ENCODE peak calls at places on chromosome 6, in six cellular contexts. T, F, W, N, P and A are unnamed samples.

GRCh38 chr6:149458196-149458595 is 26.6 kb downstream of the ZC3H12D start:
- DNase-seq in T (no peak), F (no peak), W (peak), N (no peak), P (no peak), A (no peak)

GRCh38 chr6:129236110-129236509 is 353.2 kb downstream of the LAMA2 start:
- DNase-seq in T (no peak), F (no peak), W (no peak), N (no peak), P (peak), A (no peak)

GRCh38 chr6:130632288-130632687 is 194.9 kb upstream of the SMLR1 start:
- DNase-seq in T (no peak), F (no peak), W (no peak), N (no peak), P (no peak), A (no peak)

GRCh38 chr6:11096109-11096508 is 2.5 kb downstream of the SMIM13 start:
- DNase-seq in T (no peak), F (no peak), W (peak), N (no peak), P (no peak), A (no peak)

GRCh38 chr6:15427360-15428070 is 181.6 kb downstream of the JARID2 start:
- DNase-seq in T (no peak), F (no peak), W (peak), N (peak), P (no peak), A (no peak)

GRCh38 chr6:34928220-34928619 is 39.2 kb downstream of the ANKS1A start:
- DNase-seq in T (no peak), F (no peak), W (no peak), N (no peak), P (no peak), A (no peak)

GRCh38 chr6:90458353-90459224 is 128.3 kb downstream of the MAP3K7 start:
- DNase-seq in T (no peak), F (no peak), W (no peak), N (no peak), P (no peak), A (no peak)

GRCh38 chr6:126054258-126054702 is 67.9 kb downstream of the TRMT11 start:
- DNase-seq in T (no peak), F (peak), W (no peak), N (no peak), P (no peak), A (no peak)

GRCh38 chr6:56927538-56928453 is 27.1 kb upstream of the BEND6 start:
- DNase-seq in T (no peak), F (no peak), W (peak), N (no peak), P (no peak), A (no peak)

GRCh38 chr6:14441371-14441781 is 323.8 kb downstream of the CD83 start:
- DNase-seq in T (no peak), F (peak), W (peak), N (no peak), P (no peak), A (peak)